ENCODE peak calls at places on chromosomes 2 and 18, in five cellular contexts. One of them, this sample, is unnamed.

GRCh38 chr2:12852135-12852534 is 135.4 kb downstream of the TRIB2 start:
- DNase-seq in transverse colon: no peak
- DNase-seq in IMR-90: no peak
- DNase-seq in H1: no peak
- DNase-seq in pancreas: no peak
- DNase-seq in this sample: no peak

GRCh38 chr2:107635883-107636282 is 190.8 kb upstream of the RGPD4 start:
- DNase-seq in IMR-90: peak
- DNase-seq in pancreas: no peak
- DNase-seq in H1: no peak
- DNase-seq in transverse colon: no peak
- DNase-seq in this sample: no peak

GRCh38 chr18:49976810-49977209 is 163.5 kb upstream of the ACAA2 start:
- DNase-seq in H1: no peak
- DNase-seq in IMR-90: no peak
- DNase-seq in pancreas: no peak
- DNase-seq in transverse colon: no peak
- DNase-seq in this sample: no peak

GRCh38 chr18:39600894-39601293 is 2035.3 kb upstream of the CELF4 start:
- DNase-seq in transverse colon: no peak
- DNase-seq in H1: no peak
- DNase-seq in pancreas: no peak
- DNase-seq in IMR-90: no peak
- DNase-seq in this sample: no peak

GRCh38 chr18:49041677-49042570 is 91.2 kb upstream of the SMAD7 start:
- DNase-seq in IMR-90: peak
- DNase-seq in pancreas: no peak
- DNase-seq in H1: no peak
- DNase-seq in transverse colon: peak
- DNase-seq in this sample: peak

GRCh38 chr2:11248-11941 is 34.9 kb downstream of the FAM110C start:
- DNase-seq in pancreas: peak
- DNase-seq in transverse colon: peak
- DNase-seq in IMR-90: peak
- DNase-seq in H1: peak
- DNase-seq in this sample: no peak

GRCh38 chr18:63099848-63100625 is 219.5 kb downstream of the BCL2 start:
- DNase-seq in IMR-90: no peak
- DNase-seq in H1: no peak
- DNase-seq in pancreas: peak
- DNase-seq in transverse colon: peak
- DNase-seq in this sample: peak

GRCh38 chr18:79062806-79063205 is 6.4 kb upstream of the ATP9B start:
- DNase-seq in H1: no peak
- DNase-seq in IMR-90: no peak
- DNase-seq in pancreas: no peak
- DNase-seq in transverse colon: no peak
- DNase-seq in this sample: no peak

GRCh38 chr2:150296795-150297546 is 190.5 kb downstream of the RND3 start:
- DNase-seq in transverse colon: no peak
- DNase-seq in IMR-90: peak
- DNase-seq in pancreas: no peak
- DNase-seq in H1: no peak
- DNase-seq in this sample: no peak

GRCh38 chr2:207819839-207820784 is 50.4 kb upstream of the FZD5 start:
- DNase-seq in transverse colon: peak
- DNase-seq in H1: no peak
- DNase-seq in IMR-90: no peak
- DNase-seq in pancreas: peak
- DNase-seq in this sample: no peak

GRCh38 chr2:180202591-180202990 is 195.5 kb upstream of the CWC22 start:
- DNase-seq in transverse colon: no peak
- DNase-seq in H1: no peak
- DNase-seq in pancreas: no peak
- DNase-seq in IMR-90: no peak
- DNase-seq in this sample: no peak

GRCh38 chr2:66862871-66863650 is 428.1 kb downstream of the MEIS1 start:
- DNase-seq in transverse colon: no peak
- DNase-seq in IMR-90: peak
- DNase-seq in H1: no peak
- DNase-seq in pancreas: no peak
- DNase-seq in this sample: no peak

GRCh38 chr2:55120634-55121359 is 70.5 kb upstream of the RTN4 start:
- DNase-seq in IMR-90: peak
- DNase-seq in H1: no peak
- DNase-seq in pancreas: no peak
- DNase-seq in transverse colon: peak
- DNase-seq in this sample: peak

GRCh38 chr2:219492575-219492974 is 6.1 kb upstream of the GMPPA start:
- DNase-seq in IMR-90: no peak
- DNase-seq in H1: peak
- DNase-seq in pancreas: no peak
- DNase-seq in transverse colon: no peak
- DNase-seq in this sample: no peak

GRCh38 chr2:176123483-176123843 is 944 bp downstream of the HOXD9 start:
- DNase-seq in H1: no peak
- DNase-seq in pancreas: no peak
- DNase-seq in IMR-90: no peak
- DNase-seq in transverse colon: no peak
- DNase-seq in this sample: no peak

GRCh38 chr2:176121377-176122111 is 975 bp upstream of the HOXD9 start:
- DNase-seq in IMR-90: no peak
- DNase-seq in transverse colon: no peak
- DNase-seq in H1: peak
- DNase-seq in pancreas: no peak
- DNase-seq in this sample: no peak

GRCh38 chr2:176123847-176124273 is 1.3 kb downstream of the HOXD9 start:
- DNase-seq in pancreas: no peak
- DNase-seq in IMR-90: no peak
- DNase-seq in transverse colon: no peak
- DNase-seq in H1: peak
- DNase-seq in this sample: no peak

GRCh38 chr2:176122266-176122632 is 270 bp upstream of the HOXD9 start:
- DNase-seq in transverse colon: no peak
- DNase-seq in H1: no peak
- DNase-seq in pancreas: no peak
- DNase-seq in IMR-90: no peak
- DNase-seq in this sample: no peak

GRCh38 chr2:176122633-176123482 is at the start of gene HOXD9:
- DNase-seq in H1: peak
- DNase-seq in pancreas: no peak
- DNase-seq in transverse colon: peak
- DNase-seq in IMR-90: no peak
- DNase-seq in this sample: no peak
- H3K27ac ChIP-seq in H1: no peak
- H3K27ac ChIP-seq in pancreas: no peak
- H3K27ac ChIP-seq in transverse colon: peak
- H3K27ac ChIP-seq in IMR-90: no peak
- H3K27ac ChIP-seq in this sample: no peak

DNA sequence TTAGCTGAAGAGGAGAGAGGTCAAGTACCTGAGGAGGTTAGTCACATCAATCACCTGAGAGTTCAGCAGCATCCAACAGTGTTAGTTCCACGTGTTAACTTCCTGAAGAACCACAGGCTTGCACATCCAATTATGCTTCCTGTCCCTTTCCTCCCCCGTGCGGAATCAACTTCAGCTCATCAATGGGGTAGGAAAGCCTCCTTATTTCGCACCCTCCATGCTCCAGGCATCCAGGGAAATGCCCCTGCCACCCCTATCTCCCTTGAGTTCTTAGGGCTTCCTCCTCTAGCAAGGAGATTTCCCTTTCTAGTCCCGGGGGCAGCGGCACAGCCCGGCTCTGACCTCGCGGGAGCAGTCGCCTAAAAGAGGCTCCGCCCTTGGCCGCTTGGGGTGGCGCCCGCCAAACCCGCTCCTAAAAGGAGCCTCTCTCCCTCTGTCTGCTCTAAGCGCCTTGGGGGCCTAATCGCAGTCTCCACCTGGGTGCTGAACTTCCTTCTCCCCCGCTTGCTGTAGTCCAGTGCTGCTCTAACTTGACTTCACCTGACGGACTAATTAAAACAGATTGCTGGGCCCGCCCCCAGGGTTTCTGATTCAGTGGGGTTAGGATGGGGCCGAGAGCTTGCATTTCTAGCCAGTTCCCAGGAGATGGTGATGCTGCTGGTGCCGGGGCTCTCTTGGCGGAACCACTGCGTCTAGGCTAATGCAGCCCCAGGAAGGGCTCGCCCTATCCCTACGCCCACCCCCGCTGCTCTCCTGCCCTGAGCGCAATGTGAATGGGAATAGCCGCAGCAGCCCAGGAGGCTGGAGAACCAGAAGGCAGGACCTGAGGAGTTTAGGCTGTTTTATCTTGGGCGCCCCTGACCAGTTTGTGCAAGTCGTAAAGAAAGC is 3.4 kb upstream of the TET3 start:
- DNase-seq in pancreas: no peak
- DNase-seq in IMR-90: no peak
- DNase-seq in H1: peak
- DNase-seq in transverse colon: peak
- DNase-seq in this sample: peak
- TF ChIP-seq CTCF in pancreas: no peak
- TF ChIP-seq CTCF in IMR-90: no peak
- TF ChIP-seq CTCF in H1: no peak
- TF ChIP-seq CTCF in transverse colon: no peak
- TF ChIP-seq CTCF in this sample: no peak

GRCh38 chr2:85890522-85891176 is 1.9 kb upstream of the ST3GAL5 start:
- DNase-seq in IMR-90: no peak
- DNase-seq in pancreas: no peak
- DNase-seq in transverse colon: no peak
- DNase-seq in H1: no peak
- DNase-seq in this sample: no peak
- H3K27ac ChIP-seq in IMR-90: no peak
- H3K27ac ChIP-seq in pancreas: no peak
- H3K27ac ChIP-seq in transverse colon: peak
- H3K27ac ChIP-seq in H1: no peak
- H3K27ac ChIP-seq in this sample: no peak

GRCh38 chr2:127275789-127276188 is 18.2 kb downstream of the ERCC3 start:
- DNase-seq in pancreas: no peak
- DNase-seq in H1: no peak
- DNase-seq in transverse colon: no peak
- DNase-seq in IMR-90: no peak
- DNase-seq in this sample: no peak

GRCh38 chr2:127275356-127275755 is 18.6 kb downstream of the ERCC3 start:
- DNase-seq in transverse colon: no peak
- DNase-seq in H1: no peak
- DNase-seq in pancreas: no peak
- DNase-seq in IMR-90: no peak
- DNase-seq in this sample: no peak

DNA sequence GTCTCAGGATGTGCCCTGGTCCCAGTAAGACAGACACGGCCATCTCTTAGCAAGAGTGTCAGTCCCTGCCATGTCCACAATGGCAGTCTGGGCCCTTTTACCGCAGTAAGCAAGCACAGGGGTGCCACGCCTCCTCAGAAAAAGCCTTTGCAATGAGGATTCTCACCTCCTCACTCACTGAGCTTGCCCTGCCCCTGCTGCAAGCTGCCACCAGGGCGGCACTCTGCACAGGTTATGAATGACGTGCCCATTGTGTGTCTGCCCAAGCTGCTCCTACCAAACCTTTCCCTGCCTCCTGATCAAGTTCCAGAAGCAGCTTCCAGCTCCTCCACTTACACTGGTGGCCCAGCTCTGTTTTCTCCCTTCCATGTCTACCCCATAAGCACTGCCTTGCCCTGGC is 23.3 kb downstream of the ERCC3 start:
- DNase-seq in pancreas: no peak
- DNase-seq in H1: no peak
- DNase-seq in transverse colon: no peak
- DNase-seq in IMR-90: no peak
- DNase-seq in this sample: no peak
- TF ChIP-seq CTCF in pancreas: no peak
- TF ChIP-seq CTCF in H1: peak
- TF ChIP-seq CTCF in transverse colon: no peak
- TF ChIP-seq CTCF in IMR-90: no peak
- TF ChIP-seq CTCF in this sample: no peak

GRCh38 chr2:186716899-186717811 is 23.3 kb downstream of the FAM171B start:
- DNase-seq in pancreas: no peak
- DNase-seq in H1: no peak
- DNase-seq in transverse colon: no peak
- DNase-seq in IMR-90: peak
- DNase-seq in this sample: no peak
- H3K27ac ChIP-seq in pancreas: no peak
- H3K27ac ChIP-seq in H1: no peak
- H3K27ac ChIP-seq in transverse colon: no peak
- H3K27ac ChIP-seq in IMR-90: peak
- H3K27ac ChIP-seq in this sample: no peak

GRCh38 chr2:64653174-64654062 is at the start of gene SERTAD2:
- DNase-seq in IMR-90: peak
- DNase-seq in H1: peak
- DNase-seq in pancreas: peak
- DNase-seq in transverse colon: peak
- DNase-seq in this sample: peak
- TF ChIP-seq CTCF in IMR-90: peak
- TF ChIP-seq CTCF in H1: no peak
- TF ChIP-seq CTCF in pancreas: no peak
- TF ChIP-seq CTCF in transverse colon: no peak
- TF ChIP-seq CTCF in this sample: peak

This sample was measured in heart left ventricle.